ENCODE peak calls at places on chromosomes 2 and 18, in seven cellular contexts. One of them, this sample, is unnamed.

GRCh38 chr2:190976521-190976920 is 37.5 kb downstream of the STAT1 start:
- DNase-seq in HFF-Myc: no peak
- DNase-seq in DMS53: no peak
- DNase-seq in transverse colon: no peak
- DNase-seq in activated CD4-positive, CD25-positive, alpha-beta regulatory T cell treated with anti-CD3 and anti-CD28 coated beads, Interleukin-2, amount 50 U/mL, for 16 hours: no peak
- DNase-seq in T-helper 17 cell: no peak
- DNase-seq in foreskin fibroblast: no peak
- DNase-seq in this sample: no peak

GRCh38 chr2:76415821-76416220 is 705.1 kb upstream of the GCFC2 start:
- DNase-seq in HFF-Myc: no peak
- DNase-seq in DMS53: no peak
- DNase-seq in transverse colon: no peak
- DNase-seq in activated CD4-positive, CD25-positive, alpha-beta regulatory T cell treated with anti-CD3 and anti-CD28 coated beads, Interleukin-2, amount 50 U/mL, for 16 hours: no peak
- DNase-seq in T-helper 17 cell: no peak
- DNase-seq in foreskin fibroblast: no peak
- DNase-seq in this sample: no peak

GRCh38 chr2:71779306-71779855 is 326.0 kb downstream of the DYSF start:
- DNase-seq in HFF-Myc: no peak
- DNase-seq in DMS53: no peak
- DNase-seq in transverse colon: no peak
- DNase-seq in activated CD4-positive, CD25-positive, alpha-beta regulatory T cell treated with anti-CD3 and anti-CD28 coated beads, Interleukin-2, amount 50 U/mL, for 16 hours: no peak
- DNase-seq in T-helper 17 cell: no peak
- DNase-seq in foreskin fibroblast: peak
- DNase-seq in this sample: peak

GRCh38 chr18:46346896-46347630 is 242.9 kb downstream of the HAUS1 start:
- DNase-seq in HFF-Myc: no peak
- DNase-seq in DMS53: no peak
- DNase-seq in transverse colon: no peak
- DNase-seq in activated CD4-positive, CD25-positive, alpha-beta regulatory T cell treated with anti-CD3 and anti-CD28 coated beads, Interleukin-2, amount 50 U/mL, for 16 hours: no peak
- DNase-seq in T-helper 17 cell: no peak
- DNase-seq in foreskin fibroblast: no peak
- DNase-seq in this sample: no peak

GRCh38 chr2:69490486-69490885 is 53.3 kb upstream of the NFU1 start:
- DNase-seq in HFF-Myc: no peak
- DNase-seq in DMS53: no peak
- DNase-seq in transverse colon: no peak
- DNase-seq in activated CD4-positive, CD25-positive, alpha-beta regulatory T cell treated with anti-CD3 and anti-CD28 coated beads, Interleukin-2, amount 50 U/mL, for 16 hours: peak
- DNase-seq in T-helper 17 cell: no peak
- DNase-seq in foreskin fibroblast: no peak
- DNase-seq in this sample: no peak

GRCh38 chr2:201171259-201171814 is 11.6 kb upstream of the CASP10 start:
- DNase-seq in HFF-Myc: no peak
- DNase-seq in DMS53: peak
- DNase-seq in transverse colon: no peak
- DNase-seq in activated CD4-positive, CD25-positive, alpha-beta regulatory T cell treated with anti-CD3 and anti-CD28 coated beads, Interleukin-2, amount 50 U/mL, for 16 hours: no peak
- DNase-seq in T-helper 17 cell: no peak
- DNase-seq in foreskin fibroblast: peak
- DNase-seq in this sample: no peak

GRCh38 chr2:205245652-205246051 is 436.6 kb upstream of the NRP2 start:
- DNase-seq in HFF-Myc: peak
- DNase-seq in DMS53: no peak
- DNase-seq in transverse colon: no peak
- DNase-seq in activated CD4-positive, CD25-positive, alpha-beta regulatory T cell treated with anti-CD3 and anti-CD28 coated beads, Interleukin-2, amount 50 U/mL, for 16 hours: no peak
- DNase-seq in T-helper 17 cell: no peak
- DNase-seq in foreskin fibroblast: peak
- DNase-seq in this sample: peak

GRCh38 chr18:2083691-2084090 is 487.6 kb downstream of the METTL4 start:
- DNase-seq in HFF-Myc: no peak
- DNase-seq in DMS53: peak
- DNase-seq in transverse colon: no peak
- DNase-seq in activated CD4-positive, CD25-positive, alpha-beta regulatory T cell treated with anti-CD3 and anti-CD28 coated beads, Interleukin-2, amount 50 U/mL, for 16 hours: no peak
- DNase-seq in T-helper 17 cell: no peak
- DNase-seq in foreskin fibroblast: no peak
- DNase-seq in this sample: no peak

GRCh38 chr2:218265626-218266025 is 4.3 kb downstream of the AAMP start:
- DNase-seq in HFF-Myc: no peak
- DNase-seq in DMS53: no peak
- DNase-seq in transverse colon: no peak
- DNase-seq in activated CD4-positive, CD25-positive, alpha-beta regulatory T cell treated with anti-CD3 and anti-CD28 coated beads, Interleukin-2, amount 50 U/mL, for 16 hours: no peak
- DNase-seq in T-helper 17 cell: no peak
- DNase-seq in foreskin fibroblast: no peak
- DNase-seq in this sample: no peak

GRCh38 chr2:9165625-9166024 is 41.0 kb upstream of the ASAP2 start:
- DNase-seq in HFF-Myc: no peak
- DNase-seq in DMS53: peak
- DNase-seq in transverse colon: no peak
- DNase-seq in activated CD4-positive, CD25-positive, alpha-beta regulatory T cell treated with anti-CD3 and anti-CD28 coated beads, Interleukin-2, amount 50 U/mL, for 16 hours: no peak
- DNase-seq in T-helper 17 cell: no peak
- DNase-seq in foreskin fibroblast: peak
- DNase-seq in this sample: no peak